ENCODE peak calls at places on chromosomes 1 and 21, in six cellular contexts. Y is IMR-90, Q is trophoblast cell, U is mesendoderm, S is H9, V is neuronal stem cell. W is an unnamed sample.

GRCh38 chr1:162631546-162632233 is 574 bp upstream of the DDR2 start:
- DNase-seq in Y (peak; percentile 77), Q (no peak), U (no peak), S (no peak), V (no peak), W (peak; percentile 75)

GRCh38 chr1:8598060-8598724 is 219.2 kb downstream of the RERE start:
- DNase-seq in Y (peak; percentile 78), Q (peak; percentile 31), U (peak; percentile 57), S (no peak), V (no peak), W (peak; percentile 47)

GRCh38 chr1:93180723-93181613 is at the start of gene CCDC18:
- DNase-seq in Y (peak; percentile 44), Q (no peak), U (peak; percentile 82), S (no peak), V (no peak), W (peak; percentile 77)

GRCh38 chr1:245823408-245824147 is 668.8 kb downstream of the KIF26B start:
- DNase-seq in Y (no peak), Q (no peak), U (no peak), S (no peak), V (no peak), W (no peak)

GRCh38 chr1:241229216-241229615 is 127.8 kb downstream of the RGS7 start:
- DNase-seq in Y (no peak), Q (no peak), U (no peak), S (no peak), V (no peak), W (no peak)

GRCh38 chr1:174800221-174800791 is 199.4 kb upstream of the CACYBP start:
- DNase-seq in Y (peak; percentile 3), Q (no peak), U (peak; percentile 16), S (no peak), V (peak; percentile 6), W (peak; percentile 58)

GRCh38 chr1:221888801-221889200 is 146.9 kb upstream of the DUSP10 start:
- DNase-seq in Y (no peak), Q (peak; percentile 50), U (no peak), S (no peak), V (no peak), W (no peak)

GRCh38 chr1:162822391-162823200 is 32.1 kb downstream of the HSD17B7 start:
- DNase-seq in Y (no peak), Q (no peak), U (peak; percentile 82), S (peak; percentile 85), V (peak; percentile 23), W (peak; percentile 22)

GRCh38 chr1:226605573-226605950 is 57.0 kb downstream of the STUM start:
- DNase-seq in Y (no peak), Q (no peak), U (no peak), S (no peak), V (no peak), W (no peak)

GRCh38 chr21:36470294-36470693 is 9.6 kb downstream of the CLDN14 start:
- DNase-seq in Y (no peak), Q (peak; percentile 77), U (peak; percentile 47), S (peak; percentile 44), V (no peak), W (no peak)
- H4K8ac ChIP-seq in Y (no peak overlapping the region), Q (no peak overlapping the region), U (no peak overlapping the region), S (no peak overlapping the region), V (no peak overlapping the region), W (no peak overlapping the region)

GRCh38 chr1:94301186-94301585 is 63.8 kb upstream of the ARHGAP29 start:
- DNase-seq in Y (no peak), Q (no peak), U (no peak), S (no peak), V (no peak), W (no peak)

GRCh38 chr1:94299627-94300552 is 62.5 kb upstream of the ARHGAP29 start:
- DNase-seq in Y (peak; percentile 49), Q (peak; percentile 81), U (peak; percentile 98), S (peak; percentile 37), V (peak; percentile 14), W (peak; percentile 66)

GRCh38 chr1:94300731-94301130 is 63.3 kb upstream of the ARHGAP29 start:
- DNase-seq in Y (no peak), Q (no peak), U (no peak), S (no peak), V (no peak), W (no peak)

GRCh38 chr1:94298861-94299260 is 61.5 kb upstream of the ARHGAP29 start:
- DNase-seq in Y (no peak), Q (no peak), U (no peak), S (no peak), V (no peak), W (peak; percentile 56)

GRCh38 chr1:94296018-94296417 is 58.6 kb upstream of the ARHGAP29 start:
- DNase-seq in Y (peak; percentile 84), Q (no peak), U (no peak), S (no peak), V (no peak), W (no peak)
- H2BK120ac ChIP-seq in Y (no peak overlapping the region), Q (no peak overlapping the region), U (no peak overlapping the region), S (no peak overlapping the region), V (no peak overlapping the region), W (no peak overlapping the region)

DNA sequence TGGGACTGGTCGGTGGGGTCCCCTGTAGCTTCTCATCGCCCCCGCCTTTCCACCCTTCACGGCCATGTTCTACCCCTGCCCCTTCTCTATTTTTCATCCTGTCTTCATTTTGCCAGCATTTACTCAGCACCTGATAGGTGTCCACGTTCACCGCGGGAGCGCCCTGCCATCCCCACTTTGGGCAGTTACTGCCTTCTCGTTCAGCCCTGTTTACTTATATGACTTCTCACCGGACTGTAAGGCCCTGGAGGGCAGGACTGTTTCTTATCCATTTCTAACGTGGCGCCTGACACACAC is 380 bp downstream of the MFN2 start:
- DNase-seq in Y (no peak), Q (peak; percentile 15), U (no peak), S (no peak), V (peak; percentile 9), W (no peak)
- H2BK5ac ChIP-seq in Y (no peak overlapping the region), Q (peak overlapping the region; percentile 32), U (no peak overlapping the region), S (no peak overlapping the region), V (no peak overlapping the region), W (peak overlapping the region; percentile 49)

GRCh38 chr1:156623946-156624813 is 5.0 kb downstream of the HAPLN2 start:
- DNase-seq in Y (peak; percentile 24), Q (peak; percentile 53), U (peak; percentile 91), S (peak; percentile 86), V (peak; percentile 65), W (peak; percentile 64)
- H4K8ac ChIP-seq in Y (no peak overlapping the region), Q (no peak overlapping the region), U (no peak overlapping the region), S (no peak overlapping the region), V (no peak overlapping the region), W (peak overlapping the region; percentile 91)

DNA sequence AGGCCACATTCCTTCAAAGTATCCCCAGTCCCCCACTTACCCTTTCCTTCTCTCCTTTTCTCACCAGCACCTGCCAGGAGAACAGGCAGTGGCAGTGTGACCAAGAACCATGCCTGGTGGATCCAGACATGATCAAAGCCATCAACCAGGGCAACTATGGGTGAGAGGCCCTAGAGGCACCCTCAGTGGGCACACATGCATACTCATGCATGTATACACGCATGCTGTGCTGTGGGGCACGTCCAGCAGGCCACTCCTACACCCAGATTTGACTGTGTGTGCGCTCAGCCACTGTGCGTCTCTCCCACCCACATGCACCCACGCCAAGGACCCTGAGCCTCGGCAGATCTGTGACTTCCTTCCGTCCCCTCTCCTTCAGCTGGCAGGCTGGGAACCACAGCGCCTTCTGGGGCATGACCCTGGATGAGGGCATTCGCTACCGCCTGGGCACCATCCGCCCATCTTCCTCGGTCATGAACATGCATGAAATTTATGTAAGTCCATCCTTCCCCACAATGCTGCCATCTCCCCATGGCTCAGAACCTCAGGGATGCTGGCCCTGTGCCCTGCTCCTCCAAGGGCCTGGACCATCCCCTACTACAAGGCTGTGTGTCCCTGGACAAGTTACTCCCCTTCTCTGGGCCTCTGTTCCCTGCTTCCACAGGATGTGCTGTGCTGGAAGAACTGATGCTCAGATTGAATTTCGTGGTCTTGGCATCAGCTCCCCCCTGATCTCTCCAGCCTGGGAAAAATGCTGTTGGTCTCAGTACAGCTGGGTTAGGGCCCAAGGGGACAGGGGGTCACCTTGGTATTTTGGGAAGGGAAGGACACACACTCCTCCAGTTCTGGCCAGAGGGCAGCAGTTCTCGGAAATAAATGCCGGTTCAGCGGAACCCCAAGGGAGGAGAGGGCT is 7.0 kb downstream of the TINAGL1 start:
- DNase-seq in Y (no peak), Q (no peak), U (no peak), S (no peak), V (no peak), W (no peak)
- H2BK120ac ChIP-seq in Y (no peak overlapping the region), Q (no peak overlapping the region), U (no peak overlapping the region), S (no peak overlapping the region), V (no peak overlapping the region), W (no peak overlapping the region)

DNA sequence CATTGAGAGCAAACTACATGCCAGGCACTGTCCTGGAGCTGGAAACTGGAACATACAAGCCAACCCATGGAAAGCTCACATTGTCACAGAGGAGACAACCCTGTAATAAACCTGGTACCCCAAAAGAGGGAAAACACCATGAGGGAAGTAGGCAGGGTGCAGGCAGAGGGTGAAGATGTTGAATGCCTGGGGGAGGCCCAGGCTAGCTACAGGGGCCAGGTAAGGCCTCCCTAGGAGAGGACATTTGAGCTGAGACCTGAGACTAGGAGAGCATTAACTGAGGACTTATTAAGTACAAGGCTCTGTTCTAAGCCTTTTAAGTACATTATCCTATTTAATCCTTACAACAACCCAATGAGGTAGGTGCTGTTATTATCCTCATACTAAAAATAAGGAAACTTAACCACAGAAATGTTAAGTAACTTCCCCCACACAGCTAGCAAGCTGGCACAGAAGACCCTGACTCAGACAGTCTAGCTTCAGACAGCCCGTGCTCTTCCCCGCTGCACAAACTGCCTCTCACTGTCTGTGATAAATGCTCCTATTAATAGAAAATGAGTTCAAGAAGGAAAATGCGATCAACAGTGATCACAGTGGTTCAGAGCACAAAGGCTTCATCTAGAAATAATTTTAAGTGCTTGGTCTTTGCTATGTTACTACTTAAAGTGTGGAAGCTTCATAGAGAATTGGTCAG is 41.8 kb downstream of the ZNF281 start:
- DNase-seq in Y (peak; percentile 85), Q (peak; percentile 26), U (no peak), S (no peak), V (no peak), W (peak; percentile 90)
- H2BK5ac ChIP-seq in Y (peak overlapping the region; percentile 86), Q (no peak overlapping the region), U (no peak overlapping the region), S (no peak overlapping the region), V (no peak overlapping the region), W (no peak overlapping the region)

GRCh38 chr1:27862671-27863551 is 9.4 kb upstream of the THEMIS2 start:
- DNase-seq in Y (peak; percentile 99), Q (peak; percentile 56), U (peak; percentile 83), S (no peak), V (no peak), W (peak; percentile 99)
- H4K8ac ChIP-seq in Y (peak overlapping the region; percentile 73), Q (no peak overlapping the region), U (no peak overlapping the region), S (peak overlapping the region; percentile 39), V (no peak overlapping the region), W (peak overlapping the region; percentile 33)

DNA sequence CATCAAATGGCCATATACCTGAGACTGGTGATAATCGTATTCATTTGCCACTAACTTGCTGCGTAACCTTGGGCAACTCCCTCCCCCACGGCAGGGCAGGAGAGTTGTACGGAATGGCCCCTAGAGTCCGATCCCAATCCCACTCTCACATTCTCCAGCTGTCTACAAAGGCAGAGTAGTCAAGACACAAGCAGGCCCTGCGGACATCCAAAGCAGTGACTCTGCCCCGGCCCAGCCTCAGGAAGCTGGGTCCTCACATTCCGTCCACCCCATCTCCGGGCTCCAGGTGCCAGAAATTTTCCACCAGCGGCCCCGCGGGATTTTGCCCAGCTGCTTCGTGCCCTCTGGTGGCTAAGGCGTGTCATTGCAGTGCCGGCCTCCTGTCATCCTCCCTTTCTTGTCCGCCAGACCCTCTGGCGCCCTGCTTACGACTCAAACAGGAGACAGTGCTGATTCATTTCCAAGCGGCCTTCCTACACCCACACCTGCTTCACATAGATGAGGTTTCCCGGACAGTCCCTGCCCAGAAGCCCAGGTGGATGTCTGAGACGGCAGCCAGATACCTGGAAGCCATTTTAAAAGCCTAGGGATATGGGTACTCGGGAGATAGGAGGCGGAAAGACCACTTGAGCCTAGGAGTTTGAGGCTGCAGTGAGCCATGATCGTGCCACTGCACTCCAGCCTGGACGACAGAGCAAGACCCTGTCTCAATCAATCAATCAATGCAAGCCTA is 2.9 kb upstream of the S100A2 start:
- DNase-seq in Y (peak; percentile 84), Q (peak; percentile 99), U (peak; percentile 96), S (peak; percentile 96), V (peak; percentile 88), W (peak; percentile 89)
- H2BK120ac ChIP-seq in Y (peak overlapping the region; percentile 100), Q (peak overlapping the region; percentile 93), U (no peak overlapping the region), S (no peak overlapping the region), V (peak overlapping the region; percentile 18), W (peak overlapping the region; percentile 36)